ENCODE peak calls at places on chromosomes 16 and 17, in seven cellular contexts. K, U, R, L, E, H and B are unnamed samples.

GRCh38 chr16:55471448-55472097 is 7.4 kb upstream of the MMP2 start:
- DNase-seq in K (no peak), U (peak), R (no peak), L (no peak), E (no peak), H (no peak), B (no peak)

GRCh38 chr17:1978396-1978962 is 46.7 kb downstream of the RTN4RL1 start:
- DNase-seq in K (no peak), U (no peak), R (no peak), L (no peak), E (no peak), H (no peak), B (no peak)

GRCh38 chr16:3087836-3088235 is 11.3 kb downstream of the ZSCAN10 start:
- DNase-seq in K (no peak), U (no peak), R (no peak), L (peak), E (no peak), H (no peak), B (no peak)

GRCh38 chr17:43945074-43945824 is 3.0 kb upstream of the PPY start:
- DNase-seq in K (no peak), U (peak), R (no peak), L (no peak), E (no peak), H (no peak), B (no peak)

GRCh38 chr16:66539628-66540469 is 10.1 kb downstream of the TK2 start:
- DNase-seq in K (no peak), U (peak), R (no peak), L (no peak), E (no peak), H (no peak), B (no peak)

GRCh38 chr17:2412561-2413021 is 11.7 kb upstream of the MNT start:
- DNase-seq in K (peak), U (no peak), R (peak), L (peak), E (peak), H (no peak), B (no peak)

GRCh38 chr17:77281024-77281903 is 140.5 kb downstream of the SEC14L1 start:
- DNase-seq in K (peak), U (no peak), R (peak), L (peak), E (peak), H (peak), B (peak)

GRCh38 chr16:81315271-81316175 is 761 bp downstream of the GAN start:
- DNase-seq in K (peak), U (peak), R (no peak), L (peak), E (peak), H (peak), B (peak)

GRCh38 chr16:79656537-79657115 is 56.1 kb upstream of the MAF start:
- DNase-seq in K (no peak), U (no peak), R (no peak), L (no peak), E (no peak), H (no peak), B (no peak)

GRCh38 chr17:82167028-82167427 is 45.6 kb downstream of the CCDC57 start:
- DNase-seq in K (no peak), U (no peak), R (no peak), L (no peak), E (no peak), H (no peak), B (no peak)

GRCh38 chr16:19132898-19133297 is 19.1 kb downstream of the ITPRIPL2 start:
- DNase-seq in K (no peak), U (no peak), R (no peak), L (no peak), E (no peak), H (no peak), B (no peak)

GRCh38 chr16:47667956-47668355 is 206.8 kb downstream of the PHKB start:
- DNase-seq in K (no peak), U (peak), R (no peak), L (no peak), E (no peak), H (no peak), B (no peak)

GRCh38 chr17:57328109-57328882 is 72.0 kb downstream of the MSI2 start:
- DNase-seq in K (no peak), U (no peak), R (no peak), L (no peak), E (no peak), H (no peak), B (no peak)

GRCh38 chr16:87060026-87060986 is 256.9 kb downstream of the C16orf95 start:
- DNase-seq in K (no peak), U (peak), R (no peak), L (no peak), E (no peak), H (no peak), B (no peak)

GRCh38 chr16:78792952-78793351 is 693.5 kb downstream of the WWOX start:
- DNase-seq in K (no peak), U (no peak), R (no peak), L (no peak), E (no peak), H (no peak), B (no peak)

GRCh38 chr17:11331790-11332526 is 90.9 kb downstream of the SHISA6 start:
- DNase-seq in K (no peak), U (no peak), R (no peak), L (no peak), E (no peak), H (no peak), B (no peak)

GRCh38 chr17:45672301-45672700 is 111.8 kb upstream of the CRHR1 start:
- DNase-seq in K (no peak), U (no peak), R (no peak), L (no peak), E (no peak), H (no peak), B (no peak)

GRCh38 chr17:10674696-10675095 is 17.6 kb upstream of the MYH3 start:
- DNase-seq in K (no peak), U (no peak), R (no peak), L (no peak), E (no peak), H (no peak), B (no peak)

GRCh38 chr17:60717814-60718213 is 40.2 kb downstream of the BCAS3 start:
- DNase-seq in K (no peak), U (no peak), R (no peak), L (no peak), E (no peak), H (no peak), B (no peak)

GRCh38 chr17:82480345-82480744 is 21.8 kb downstream of the NARF start:
- DNase-seq in K (no peak), U (no peak), R (no peak), L (no peak), E (no peak), H (no peak), B (no peak)

GRCh38 chr16:74743045-74743667 is 31.5 kb downstream of the FA2H start:
- DNase-seq in K (no peak), U (no peak), R (no peak), L (no peak), E (no peak), H (no peak), B (no peak)

GRCh38 chr17:20179031-20179430 is 169.9 kb downstream of the SPECC1 start:
- DNase-seq in K (no peak), U (no peak), R (no peak), L (no peak), E (no peak), H (no peak), B (no peak)

GRCh38 chr16:1914084-1914608 is 4.1 kb downstream of the HS3ST6 start:
- DNase-seq in K (no peak), U (no peak), R (no peak), L (no peak), E (no peak), H (no peak), B (no peak)

GRCh38 chr17:67619555-67619954 is 98.2 kb upstream of the NOL11 start:
- DNase-seq in K (no peak), U (no peak), R (no peak), L (no peak), E (no peak), H (no peak), B (no peak)

GRCh38 chr16:76796978-76797377 is 394.0 kb upstream of the MON1B start:
- DNase-seq in K (no peak), U (no peak), R (no peak), L (no peak), E (no peak), H (no peak), B (no peak)

GRCh38 chr16:57276596-57276995 is 7.9 kb downstream of the PLLP start:
- DNase-seq in K (no peak), U (no peak), R (no peak), L (no peak), E (no peak), H (no peak), B (no peak)

GRCh38 chr16:57115504-57116182 is 23.3 kb downstream of the CPNE2 start:
- DNase-seq in K (no peak), U (peak), R (no peak), L (no peak), E (no peak), H (no peak), B (peak)

GRCh38 chr16:3881499-3881995 is 1.0 kb upstream of the CREBBP start:
- DNase-seq in K (no peak), U (no peak), R (peak), L (no peak), E (no peak), H (peak), B (no peak)

GRCh38 chr17:64498308-64499203 is 1.7 kb upstream of the POLG2 start:
- DNase-seq in K (no peak), U (no peak), R (no peak), L (no peak), E (no peak), H (no peak), B (no peak)

GRCh38 chr17:17724307-17724921 is 43.2 kb downstream of the RAI1 start:
- DNase-seq in K (peak), U (peak), R (peak), L (peak), E (no peak), H (no peak), B (peak)

GRCh38 chr17:42309142-42309541 is 20.8 kb downstream of the STAT5A start:
- DNase-seq in K (no peak), U (no peak), R (no peak), L (no peak), E (no peak), H (no peak), B (no peak)

GRCh38 chr17:63399316-63399715 is 46.8 kb downstream of the CYB561 start:
- DNase-seq in K (no peak), U (peak), R (no peak), L (no peak), E (no peak), H (no peak), B (no peak)

GRCh38 chr16:49497466-49497865 is 123.9 kb downstream of the C16orf78 start:
- DNase-seq in K (no peak), U (no peak), R (no peak), L (no peak), E (no peak), H (no peak), B (no peak)

GRCh38 chr16:89742948-89743347 is 21.6 kb downstream of the ZNF276 start:
- DNase-seq in K (no peak), U (no peak), R (no peak), L (no peak), E (no peak), H (no peak), B (no peak)

GRCh38 chr16:27745348-27745747 is 195.4 kb downstream of the KATNIP start:
- DNase-seq in K (no peak), U (no peak), R (no peak), L (no peak), E (no peak), H (no peak), B (no peak)

GRCh38 chr17:39629494-39629880 is 2.7 kb downstream of the PPP1R1B start:
- DNase-seq in K (no peak), U (no peak), R (no peak), L (no peak), E (no peak), H (no peak), B (no peak)

GRCh38 chr17:39627717-39628516 is 1.2 kb downstream of the PPP1R1B start:
- DNase-seq in K (no peak), U (no peak), R (no peak), L (no peak), E (no peak), H (no peak), B (no peak)

GRCh38 chr17:39631403-39631802 is 4.7 kb downstream of the PPP1R1B start:
- DNase-seq in K (no peak), U (no peak), R (peak), L (no peak), E (peak), H (peak), B (no peak)

GRCh38 chr17:39628655-39629493 is 2.1 kb downstream of the PPP1R1B start:
- DNase-seq in K (no peak), U (no peak), R (no peak), L (no peak), E (peak), H (no peak), B (no peak)

GRCh38 chr17:39629894-39630293 is 3.1 kb downstream of the PPP1R1B start:
- DNase-seq in K (no peak), U (no peak), R (no peak), L (no peak), E (no peak), H (no peak), B (no peak)
- TF ChIP-seq CTCF in K (no peak), U (no peak), R (no peak), L (no peak), E (no peak), H (no peak), B (no peak)

GRCh38 chr17:76176701-76177574 is 35.9 kb upstream of the FOXJ1 start:
- DNase-seq in K (no peak), U (no peak), R (peak), L (no peak), E (no peak), H (no peak), B (no peak)
- TF ChIP-seq CTCF in K (no peak), U (no peak), R (no peak), L (no peak), E (no peak), H (no peak), B (no peak)

DNA sequence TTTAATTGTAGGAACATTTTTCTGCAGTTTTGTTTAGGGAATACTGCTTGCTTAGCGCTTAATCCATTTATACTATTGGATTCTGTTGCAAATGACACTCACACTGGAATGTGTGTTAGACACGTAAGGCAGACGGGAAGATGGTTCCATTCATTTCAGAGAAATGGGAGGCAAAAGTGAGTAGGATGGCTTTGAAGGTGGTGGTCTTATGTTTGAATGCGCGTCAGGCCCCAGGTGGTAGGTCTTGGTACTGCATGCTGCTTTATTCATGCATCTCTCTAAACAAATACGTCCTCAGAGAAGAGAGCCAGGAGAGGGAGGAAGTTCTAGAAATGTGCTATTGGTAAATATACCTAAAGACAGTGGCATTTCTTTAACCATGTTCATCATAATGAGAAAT is 997.6 kb upstream of the RBFOX1 start:
- DNase-seq in K (peak), U (no peak), R (peak), L (peak), E (no peak), H (no peak), B (peak)
- TF ChIP-seq CTCF in K (peak), U (peak), R (peak), L (peak), E (peak), H (no peak), B (peak)

GRCh38 chr16:50839920-50840729 is 98.2 kb downstream of the CYLD start:
- DNase-seq in K (no peak), U (no peak), R (peak), L (no peak), E (no peak), H (no peak), B (no peak)
- TF ChIP-seq CTCF in K (no peak), U (no peak), R (peak), L (no peak), E (no peak), H (no peak), B (no peak)

GRCh38 chr17:9110501-9110900 is 89.2 kb downstream of the NTN1 start:
- DNase-seq in K (no peak), U (no peak), R (no peak), L (no peak), E (no peak), H (no peak), B (no peak)

GRCh38 chr17:9116311-9116820 is 95.1 kb downstream of the NTN1 start:
- DNase-seq in K (no peak), U (no peak), R (no peak), L (no peak), E (no peak), H (no peak), B (peak)

GRCh38 chr17:9120471-9120870 is 99.2 kb downstream of the NTN1 start:
- DNase-seq in K (no peak), U (no peak), R (peak), L (peak), E (no peak), H (no peak), B (peak)

GRCh38 chr17:9116861-9117568 is 95.7 kb downstream of the NTN1 start:
- DNase-seq in K (no peak), U (no peak), R (no peak), L (no peak), E (no peak), H (no peak), B (no peak)

GRCh38 chr17:9115446-9116265 is 94.3 kb downstream of the NTN1 start:
- DNase-seq in K (no peak), U (peak), R (peak), L (peak), E (peak), H (no peak), B (peak)
- TF ChIP-seq CTCF in K (no peak), U (no peak), R (peak), L (no peak), E (peak), H (no peak), B (no peak)

GRCh38 chr17:7034955-7035590 is 742 bp upstream of the SLC16A13 start:
- DNase-seq in K (no peak), U (no peak), R (no peak), L (no peak), E (no peak), H (no peak), B (no peak)
- TF ChIP-seq CTCF in K (no peak), U (no peak), R (no peak), L (no peak), E (no peak), H (no peak), B (no peak)

DNA sequence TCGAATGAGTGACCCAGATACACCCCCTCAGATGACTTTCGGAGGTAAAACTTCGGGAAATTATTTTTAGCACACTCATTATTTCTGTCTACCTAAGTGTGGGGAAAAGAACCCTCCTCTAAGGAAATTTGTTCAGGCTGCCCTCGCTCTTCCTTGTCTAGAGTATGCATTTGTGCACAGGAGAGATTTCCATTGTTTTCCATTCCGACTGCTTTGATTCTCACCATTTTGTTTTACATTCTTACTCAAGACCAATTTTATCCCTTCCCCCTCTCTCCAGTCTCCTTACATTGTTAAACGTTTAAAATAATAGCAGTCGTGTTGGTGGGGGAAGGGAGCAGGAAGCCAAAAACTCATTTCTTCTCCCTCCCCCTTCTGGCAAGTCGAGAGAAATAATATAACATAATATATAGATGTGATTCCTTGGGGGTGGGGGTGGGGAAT is 1.5 kb upstream of the CHD3 start:
- DNase-seq in K (no peak), U (no peak), R (peak), L (no peak), E (no peak), H (no peak), B (no peak)
- TF ChIP-seq CTCF in K (no peak), U (no peak), R (no peak), L (no peak), E (no peak), H (no peak), B (no peak)